ENCODE peak calls at places on chromosomes 16 and 17, in four cellular contexts. G, P, T and N are unnamed samples.

GRCh38 chr16:67608367-67608766 is 36.6 kb upstream of the CARMIL2 start:
- DNase-seq in G (no peak), P (no peak), T (no peak), N (no peak)

GRCh38 chr17:19303367-19303776 is 59.2 kb downstream of the B9D1 start:
- DNase-seq in G (no peak), P (no peak), T (no peak), N (no peak)

GRCh38 chr17:34354637-34355036 is 1.6 kb upstream of the CCL13 start:
- DNase-seq in G (no peak), P (no peak), T (no peak), N (no peak)

GRCh38 chr17:65088621-65089385 is 32.3 kb upstream of the GNA13 start:
- DNase-seq in G (peak), P (no peak), T (no peak), N (no peak)

GRCh38 chr17:70407501-70407900 is 238.2 kb downstream of the KCNJ2 start:
- DNase-seq in G (peak), P (no peak), T (no peak), N (no peak)

GRCh38 chr17:8015957-8016631 is 13.7 kb downstream of the GUCY2D start:
- DNase-seq in G (no peak), P (no peak), T (no peak), N (peak)

GRCh38 chr17:75130059-75130631 is 1.4 kb downstream of the NT5C start:
- DNase-seq in G (no peak), P (no peak), T (no peak), N (no peak)

GRCh38 chr17:46832945-46833839 is 14.7 kb upstream of the WNT3 start:
- DNase-seq in G (peak), P (peak), T (no peak), N (no peak)

GRCh38 chr17:41863074-41863843 is 2.0 kb downstream of the KLHL11 start:
- DNase-seq in G (no peak), P (no peak), T (no peak), N (no peak)

GRCh38 chr17:57869599-57870282 is 19.9 kb upstream of the MRPS23 start:
- DNase-seq in G (peak), P (peak), T (no peak), N (no peak)